ENCODE peak calls at places on chromosome 11, in six cellular contexts. R, V, H, X, C and A are unnamed samples.
A peak's percentile ranks its signal among the peaks of the same experiment; 100 is the strongest.

GRCh38 chr11:65298131-65298535 is 16.5 kb upstream of the CDC42EP2 start:
- DNase-seq in R (no peak), C (no peak), V (peak; percentile 78), H (no peak), X (no peak), A (peak; percentile 71)

GRCh38 chr11:89452780-89453179 is 38.4 kb downstream of the NOX4 start:
- DNase-seq in C (no peak), V (no peak), R (no peak), X (no peak), H (no peak), A (no peak)

GRCh38 chr11:64007629-64008282 is 21.5 kb downstream of the OTUB1 start:
- DNase-seq in H (no peak), R (peak; percentile 77), C (peak; percentile 73), V (no peak), X (peak; percentile 80), A (peak; percentile 64)

GRCh38 chr11:36372101-36372767 is 76.1 kb downstream of the PRR5L start:
- DNase-seq in H (no peak), X (peak; percentile 43), V (peak; percentile 81), R (no peak), C (no peak), A (no peak)

GRCh38 chr11:47215366-47215925 is 672 bp downstream of the DDB2 start:
- DNase-seq in R (no peak), V (no peak), X (peak; percentile 89), C (no peak), H (no peak), A (no peak)

GRCh38 chr11:64356498-64357411 is 2.2 kb upstream of the RPS6KA4 start:
- DNase-seq in H (peak; percentile 62), C (peak; percentile 91), V (no peak), R (peak; percentile 89), X (peak; percentile 73), A (peak; percentile 53)

GRCh38 chr11:1763336-1763795 is 361 bp downstream of the CTSD start:
- DNase-seq in X (no peak), V (no peak), C (no peak), R (no peak), H (no peak), A (no peak)

GRCh38 chr11:98531576-98531975 is 489.2 kb upstream of the CNTN5 start:
- DNase-seq in R (no peak), H (no peak), V (no peak), X (no peak), C (no peak), A (peak; percentile 21)

GRCh38 chr11:46369458-46370152 is 11.9 kb upstream of the MDK start:
- DNase-seq in H (no peak), X (peak; percentile 58), C (peak; percentile 86), V (peak; percentile 77), R (peak; percentile 91), A (peak; percentile 84)

GRCh38 chr11:44943118-44943517 is 7.6 kb downstream of the TP53I11 start:
- DNase-seq in V (no peak), R (no peak), X (no peak), H (no peak), C (no peak), A (no peak)

GRCh38 chr11:2831826-2832717 is 53.5 kb downstream of the CDKN1C start:
- DNase-seq in R (no peak), C (no peak), X (no peak), V (no peak), H (no peak), A (no peak)

GRCh38 chr11:74487875-74488274 is 5.6 kb downstream of the LIPT2 start:
- DNase-seq in V (no peak), C (no peak), H (no peak), X (peak; percentile 58), R (peak; percentile 46), A (no peak)

GRCh38 chr11:59206635-59207034 is 6.1 kb downstream of the MPEG1 start:
- DNase-seq in C (peak; percentile 65), V (peak; percentile 25), X (peak; percentile 79), H (no peak), R (peak; percentile 65), A (peak; percentile 46)

GRCh38 chr11:70078796-70079616 is 889 bp downstream of the ANO1 start:
- DNase-seq in R (no peak), V (no peak), C (peak; percentile 54), H (no peak), X (no peak), A (no peak)

GRCh38 chr11:40328890-40329617 is 1130.4 kb downstream of the LRRC4C start:
- DNase-seq in R (no peak), H (no peak), V (peak; percentile 100), C (no peak), X (peak; percentile 49), A (peak; percentile 100)

GRCh38 chr11:12517741-12518140 is 140.4 kb downstream of the PARVA start:
- DNase-seq in X (peak; percentile 41), V (no peak), H (no peak), R (no peak), C (no peak), A (no peak)

GRCh38 chr11:125931116-125931515 is 14.7 kb upstream of the VSIG10L2 start:
- DNase-seq in C (no peak), H (no peak), R (no peak), V (no peak), X (no peak), A (no peak)

GRCh38 chr11:61587951-61588695 is 7.2 kb upstream of the SYT7 start:
- DNase-seq in R (peak; percentile 93), X (peak; percentile 58), C (peak; percentile 99), V (no peak), H (peak; percentile 41), A (no peak)

GRCh38 chr11:132310390-132311375 is 940.3 kb downstream of the NTM start:
- DNase-seq in X (no peak), R (no peak), V (no peak), H (no peak), C (no peak), A (no peak)

GRCh38 chr11:15923169-15923568 is 433.2 kb downstream of the SOX6 start:
- DNase-seq in C (no peak), R (no peak), V (no peak), H (no peak), X (no peak), A (peak; percentile 26)

GRCh38 chr11:92083123-92083522 is 141.5 kb upstream of the FAT3 start:
- DNase-seq in R (no peak), H (no peak), X (no peak), V (no peak), C (no peak), A (no peak)

GRCh38 chr11:92087916-92088537 is 136.6 kb upstream of the FAT3 start:
- DNase-seq in C (no peak), R (no peak), V (no peak), X (no peak), H (no peak), A (no peak)

GRCh38 chr11:92082652-92083051 is 142.0 kb upstream of the FAT3 start:
- DNase-seq in C (no peak), V (no peak), X (no peak), R (no peak), H (no peak), A (no peak)
- H4K8ac ChIP-seq in C (no peak overlapping the region), V (no peak overlapping the region), X (no peak overlapping the region), R (no peak overlapping the region), H (no peak overlapping the region), A (no peak overlapping the region)

GRCh38 chr11:114163830-114164401 is 104.4 kb downstream of the ZBTB16 start:
- DNase-seq in X (no peak), H (no peak), V (no peak), C (no peak), R (no peak), A (peak; percentile 39)

GRCh38 chr11:114164546-114164945 is 105.0 kb downstream of the ZBTB16 start:
- DNase-seq in H (no peak), C (no peak), R (no peak), X (no peak), V (no peak), A (no peak)

GRCh38 chr11:114166897-114167323 is 107.4 kb downstream of the ZBTB16 start:
- DNase-seq in C (no peak), R (no peak), X (no peak), H (no peak), V (peak; percentile 63), A (peak; percentile 78)

GRCh38 chr11:114166389-114166788 is 106.9 kb downstream of the ZBTB16 start:
- DNase-seq in V (no peak), X (no peak), H (no peak), C (no peak), R (no peak), A (no peak)

GRCh38 chr11:114165326-114166230 is 106.1 kb downstream of the ZBTB16 start:
- DNase-seq in H (no peak), X (no peak), R (no peak), V (no peak), C (no peak), A (no peak)
- H2AFZ ChIP-seq in H (no peak overlapping the region), X (peak overlapping the region; percentile 23), R (no peak overlapping the region), V (no peak overlapping the region), C (no peak overlapping the region), A (no peak overlapping the region)

GRCh38 chr11:83813296-83813695 is 527.1 kb upstream of the CCDC90B start:
- DNase-seq in X (no peak), H (no peak), C (no peak), R (no peak), V (peak; percentile 4), A (no peak)

GRCh38 chr11:83818349-83818748 is 532.2 kb upstream of the CCDC90B start:
- DNase-seq in R (no peak), C (no peak), V (peak; percentile 69), X (peak; percentile 47), H (no peak), A (peak; percentile 26)

GRCh38 chr11:83816572-83817187 is 530.5 kb upstream of the CCDC90B start:
- DNase-seq in H (peak; percentile 24), R (no peak), X (peak; percentile 60), V (peak; percentile 42), C (no peak), A (peak; percentile 36)

GRCh38 chr11:83819936-83820549 is 533.9 kb upstream of the CCDC90B start:
- DNase-seq in C (no peak), H (peak; percentile 18), V (peak; percentile 79), R (no peak), X (peak; percentile 75), A (peak; percentile 68)

DNA sequence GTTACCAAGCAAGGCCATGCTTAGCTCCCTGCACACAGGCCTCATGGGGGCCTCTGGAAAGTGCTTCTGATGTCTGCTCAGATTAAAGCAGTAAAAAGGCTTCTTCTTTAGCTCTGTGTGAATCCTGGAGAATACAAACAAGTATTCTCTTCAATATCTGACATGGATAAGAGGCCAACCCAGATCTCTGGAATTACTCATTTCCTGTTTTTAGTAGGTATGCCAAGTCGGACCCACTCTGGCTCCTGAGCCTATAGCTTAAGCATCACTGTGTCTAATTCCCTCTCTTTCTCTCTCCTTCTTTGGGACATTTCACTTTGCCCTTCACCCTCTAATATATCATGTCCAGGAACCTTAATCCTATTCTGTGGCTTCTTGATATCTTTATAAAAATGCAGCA is 529.6 kb upstream of the CCDC90B start:
- DNase-seq in H (no peak), C (no peak), X (no peak), R (no peak), V (peak; percentile 23), A (no peak)
- H4K91ac ChIP-seq in H (no peak overlapping the region), C (no peak overlapping the region), X (no peak overlapping the region), R (no peak overlapping the region), V (no peak overlapping the region), A (no peak overlapping the region)

DNA sequence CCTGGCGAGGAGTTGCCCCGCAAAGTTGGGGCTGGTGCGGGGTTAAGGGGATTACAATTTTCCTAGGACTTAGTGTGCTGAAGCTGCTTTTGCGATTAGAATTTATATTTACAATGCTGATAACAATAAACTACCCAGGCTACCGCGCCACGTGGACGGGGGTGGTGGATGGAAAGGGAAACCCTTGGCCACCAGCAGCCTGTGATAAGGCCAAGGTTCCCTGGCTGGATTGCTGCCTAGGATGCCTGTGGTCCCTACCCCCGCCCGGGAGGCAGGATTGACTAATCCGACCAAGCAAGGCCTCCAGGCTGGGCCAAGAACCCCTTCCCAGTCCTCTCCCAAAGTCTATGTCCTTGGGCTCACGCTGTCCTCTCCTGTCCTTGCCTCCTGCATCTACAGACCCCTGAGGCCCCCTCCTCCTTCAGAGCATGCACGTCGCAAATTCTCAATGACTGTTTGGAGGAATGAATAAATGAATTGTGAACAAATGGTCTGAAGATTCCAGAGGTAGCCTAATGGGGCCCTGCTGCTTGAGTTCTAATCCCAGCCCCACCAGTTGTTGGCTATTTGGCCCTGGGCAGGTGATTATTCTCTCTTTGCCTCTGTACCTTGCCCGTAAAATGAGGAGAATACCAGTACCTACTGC is 7.6 kb upstream of the CHKA start:
- DNase-seq in R (peak; percentile 74), C (no peak), X (peak; percentile 91), H (no peak), V (peak; percentile 70), A (peak; percentile 60)
- H4K8ac ChIP-seq in R (no peak overlapping the region), C (peak overlapping the region; percentile 87), X (no peak overlapping the region), H (no peak overlapping the region), V (peak overlapping the region; percentile 59), A (peak overlapping the region; percentile 88)